ENCODE peak calls at places on chromosome 18, in five cellular contexts. O is IMR-90, F is Peyer's patch, R is type B pancreatic cell, B is prostate gland. W is an unnamed sample.
A peak's percentile ranks its signal among the peaks of the same experiment; 100 is the strongest.

GRCh38 chr18:55351220-55351619 is 236.8 kb downstream of the TCF4 start:
- DNase-seq in R (no peak), O (peak; percentile 52), B (no peak), F (no peak), W (no peak)

GRCh38 chr18:36130039-36130831 is 536 bp downstream of the ELP2 start:
- DNase-seq in B (no peak), O (peak; percentile 10), F (no peak), R (no peak), W (no peak)

GRCh38 chr18:21362921-21363320 is 120.9 kb downstream of the GREB1L start:
- DNase-seq in O (no peak), B (no peak), F (no peak), R (no peak), W (no peak)

GRCh38 chr18:48319796-48320638 is 89.2 kb downstream of the ZBTB7C start:
- DNase-seq in O (peak; percentile 35), R (no peak), F (no peak), B (no peak), W (no peak)

GRCh38 chr18:76658627-76659026 is 163.6 kb upstream of the ZNF516 start:
- DNase-seq in B (no peak), F (no peak), R (no peak), O (no peak), W (no peak)

GRCh38 chr18:35193313-35193712 is 47.5 kb upstream of the ZNF397 start:
- DNase-seq in R (no peak), F (no peak), B (no peak), O (no peak), W (no peak)

GRCh38 chr18:32919799-32920198 is 147.0 kb upstream of the KLHL14 start:
- DNase-seq in R (no peak), O (no peak), B (no peak), F (peak; percentile 76), W (peak; percentile 11)

GRCh38 chr18:67266591-67267237 is 249.8 kb downstream of the DSEL start:
- DNase-seq in B (no peak), O (peak; percentile 59), F (no peak), R (no peak), W (no peak)

GRCh38 chr18:35917043-35917442 is 55.4 kb upstream of the RMP24 start:
- DNase-seq in O (no peak), F (no peak), R (no peak), B (no peak), W (no peak)

GRCh38 chr18:74200780-74201179 is 52.5 kb downstream of the TIMM21 start:
- DNase-seq in F (no peak), B (no peak), O (no peak), R (no peak), W (no peak)

GRCh38 chr18:12645751-12646203 is 12.1 kb downstream of the SPIRE1 start:
- DNase-seq in F (no peak), B (peak; percentile 31), R (no peak), O (peak; percentile 52), W (no peak)

GRCh38 chr18:56258178-56258577 is 380.2 kb downstream of the TXNL1 start:
- DNase-seq in B (no peak), O (peak; percentile 21), F (no peak), R (no peak), W (no peak)

GRCh38 chr18:71116535-71116934 is 827.7 kb downstream of the SOCS6 start:
- DNase-seq in R (no peak), O (no peak), F (no peak), B (no peak), W (no peak)

GRCh38 chr18:63683152-63683551 is 19.6 kb upstream of the SERPINB11 start:
- DNase-seq in O (peak; percentile 96), B (peak; percentile 65), R (no peak), F (no peak), W (no peak)

GRCh38 chr18:9380571-9381390 is 46.2 kb downstream of the TWSG1 start:
- DNase-seq in B (no peak), R (no peak), O (peak; percentile 62), F (no peak), W (no peak)

GRCh38 chr18:5627756-5628511 is 84.1 kb upstream of the EPB41L3 start:
- DNase-seq in R (no peak), O (no peak), F (peak; percentile 48), B (no peak), W (no peak)

GRCh38 chr18:10490401-10491289 is 35.2 kb upstream of the NAPG start:
- DNase-seq in B (no peak), F (peak; percentile 90), R (no peak), O (no peak), W (no peak)

GRCh38 chr18:45560870-45561269 is 54.4 kb upstream of the SLC14A2 start:
- DNase-seq in O (no peak), F (no peak), B (no peak), R (no peak), W (no peak)

GRCh38 chr18:29034113-29034856 is 857.4 kb upstream of the CDH2 start:
- DNase-seq in O (no peak), R (no peak), F (no peak), B (no peak), W (no peak)

GRCh38 chr18:45890606-45891005 is 65.1 kb downstream of the SIGLEC15 start:
- DNase-seq in O (no peak), R (no peak), F (no peak), B (no peak), W (no peak)

GRCh38 chr18:45384137-45384998 is 230.9 kb upstream of the SLC14A2 start:
- DNase-seq in B (peak; percentile 38), O (peak; percentile 35), F (peak; percentile 85), R (no peak), W (peak; percentile 51)

GRCh38 chr18:67553471-67553870 is 37.0 kb upstream of the DSEL start:
- DNase-seq in R (no peak), F (no peak), B (no peak), O (peak; percentile 31), W (no peak)

GRCh38 chr18:38453880-38454279 is 888.3 kb upstream of the CELF4 start:
- DNase-seq in R (no peak), F (no peak), B (no peak), O (no peak), W (no peak)

GRCh38 chr18:40570615-40571014 is 1384.4 kb upstream of the PIK3C3 start:
- DNase-seq in R (no peak), O (no peak), B (no peak), F (no peak), W (no peak)

GRCh38 chr18:22422909-22423548 is 5.3 kb upstream of the CTAGE1 start:
- DNase-seq in F (no peak), O (peak; percentile 87), B (peak; percentile 32), R (no peak), W (no peak)

GRCh38 chr18:80000877-80001276 is 12.5 kb upstream of the TXNL4A start:
- DNase-seq in B (no peak), R (no peak), O (no peak), F (no peak), W (no peak)

GRCh38 chr18:36309436-36310391 is 12.2 kb downstream of the FHOD3 start:
- DNase-seq in F (no peak), O (peak; percentile 98), B (no peak), R (peak; percentile 43), W (no peak)

GRCh38 chr18:26466026-26466425 is 82.3 kb downstream of the KCTD1 start:
- DNase-seq in F (no peak), B (no peak), R (no peak), O (no peak), W (no peak)

GRCh38 chr18:13308369-13308768 is 89.8 kb downstream of the LDLRAD4 start:
- DNase-seq in R (no peak), B (no peak), O (no peak), F (no peak), W (no peak)

GRCh38 chr18:2471523-2471922 is 99.8 kb downstream of the METTL4 start:
- DNase-seq in F (no peak), B (no peak), R (no peak), O (no peak), W (no peak)
- TF ChIP-seq CTCF in F (no peak), B (no peak), R (peak; percentile 25), O (no peak), W (peak; percentile 18)

GRCh38 chr18:23585007-23585871 is 1.1 kb downstream of the NPC1 start:
- DNase-seq in B (peak; percentile 17), F (peak; percentile 59), O (no peak), R (no peak), W (no peak)
- TF ChIP-seq CTCF in B (no peak), F (no peak), O (no peak), R (no peak), W (no peak)

GRCh38 chr18:2823202-2823601 is 23.6 kb upstream of the EMILIN2 start:
- DNase-seq in F (no peak), O (no peak), B (no peak), R (no peak), W (no peak)
- TF ChIP-seq CTCF in F (no peak), O (no peak), B (no peak), R (no peak), W (no peak)

DNA sequence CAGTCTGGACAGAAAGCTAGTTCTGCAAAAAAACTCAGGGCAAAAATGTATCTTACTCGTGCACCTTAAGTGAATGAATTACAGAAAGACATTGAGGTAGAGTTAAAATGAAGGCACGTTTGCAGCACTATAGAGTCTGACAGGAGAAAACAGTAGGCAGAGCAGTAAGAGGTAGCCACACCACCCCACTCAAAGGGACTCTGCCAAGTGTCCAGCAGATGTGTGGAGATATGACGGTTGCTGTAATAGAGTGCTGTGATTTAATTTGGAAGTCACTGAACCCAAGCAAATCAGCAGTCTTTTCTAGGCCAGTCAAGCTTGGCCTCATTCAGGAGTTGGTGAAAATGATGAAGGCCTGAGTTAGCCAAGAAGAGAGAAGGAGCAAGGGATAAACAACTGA is 464.4 kb downstream of the PTPRM start:
- DNase-seq in F (no peak), R (no peak), O (no peak), B (no peak), W (no peak)
- TF ChIP-seq CTCF in F (no peak), R (no peak), O (no peak), B (no peak), W (no peak)

DNA sequence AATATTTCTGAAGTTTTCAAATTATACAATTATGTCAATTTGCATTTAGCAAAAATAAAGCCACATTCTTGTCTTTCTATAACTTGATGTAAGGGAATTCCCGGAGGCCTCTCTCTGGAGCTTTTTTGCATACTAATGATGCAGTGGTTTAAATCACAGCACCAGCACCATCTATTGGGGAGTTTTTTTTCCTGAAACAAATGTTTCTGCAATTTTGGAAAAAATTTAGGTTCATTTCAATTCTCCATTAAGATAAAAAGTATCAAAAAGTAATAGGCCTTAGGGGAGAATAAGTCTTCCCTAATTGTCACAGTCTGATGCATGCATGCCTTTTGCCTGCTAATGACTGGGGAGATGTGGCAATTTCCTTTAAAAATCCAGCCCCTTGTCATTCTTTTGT is 13.5 kb downstream of the CBLN2 start:
- DNase-seq in O (no peak), B (no peak), F (no peak), R (no peak), W (no peak)
- TF ChIP-seq CTCF in O (peak; percentile 13), B (no peak), F (no peak), R (peak; percentile 57), W (peak; percentile 7)

DNA sequence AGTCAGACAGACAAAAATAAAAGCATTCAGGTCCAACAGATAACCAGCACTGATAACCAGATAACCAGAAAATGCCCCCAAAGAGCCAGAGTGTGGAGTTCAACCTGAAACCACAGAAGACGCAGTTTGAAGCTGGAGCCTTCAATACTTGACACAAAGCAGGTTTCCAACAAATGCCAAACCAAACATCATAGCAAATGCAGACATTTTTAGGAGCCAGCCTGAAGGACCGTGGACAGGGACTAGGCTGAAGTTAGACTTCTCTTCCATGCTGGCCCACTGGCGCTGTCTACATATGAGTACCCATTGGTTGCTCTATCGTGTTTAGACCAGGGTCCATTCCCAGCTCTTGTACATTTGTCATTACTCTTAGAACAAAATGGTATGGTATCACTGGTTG is 9.9 kb downstream of the COLEC12 start:
- DNase-seq in O (no peak), F (no peak), B (no peak), R (no peak), W (no peak)
- TF ChIP-seq CTCF in O (no peak), F (no peak), B (no peak), R (no peak), W (no peak)